ENCODE peak calls at places on chromosomes 3 and 15, in eight cellular contexts. J is sigmoid colon, O is kidney, Q is tibial nerve, B is heart right ventricle, D is astrocyte of the spinal cord, W is cardiac fibroblast, I is A549. G is an unnamed sample.

GRCh38 chr3:79255696-79256095 is 512.1 kb downstream of the ROBO1 start:
- DNase-seq in Q (no peak), D (no peak), W (no peak), I (no peak), B (no peak), O (no peak), J (no peak), G (no peak)

GRCh38 chr3:63441262-63441661 is 163.2 kb downstream of the SYNPR start:
- DNase-seq in D (no peak), W (no peak), J (no peak), I (no peak), Q (no peak), O (no peak), B (no peak), G (no peak)

GRCh38 chr15:39846108-39846507 is 63.5 kb upstream of the FSIP1 start:
- DNase-seq in J (no peak), W (no peak), Q (no peak), D (no peak), B (no peak), I (no peak), O (no peak), G (no peak)

GRCh38 chr3:112649478-112649735 is 8.5 kb upstream of the CCDC80 start:
- DNase-seq in I (no peak), J (no peak), O (no peak), W (peak), Q (no peak), B (no peak), D (peak), G (no peak)

GRCh38 chr3:39531681-39532080 is 64.2 kb downstream of the MOBP start:
- DNase-seq in I (peak), Q (no peak), D (peak), J (no peak), O (no peak), W (peak), B (no peak), G (peak)

GRCh38 chr3:52537726-52538421 is 1.5 kb downstream of the UQCC5 start:
- DNase-seq in W (no peak), D (no peak), Q (no peak), J (no peak), B (no peak), O (no peak), I (no peak), G (no peak)

GRCh38 chr15:26711445-26711844 is 61.4 kb downstream of the GABRB3 start:
- DNase-seq in Q (no peak), O (no peak), W (no peak), D (no peak), I (no peak), B (no peak), J (no peak), G (no peak)

GRCh38 chr15:70633394-70633793 is 130.0 kb downstream of the UACA start:
- DNase-seq in O (no peak), D (no peak), J (no peak), I (no peak), W (no peak), Q (no peak), B (peak), G (no peak)

GRCh38 chr15:81209635-81210034 is 13.0 kb downstream of the IL16 start:
- DNase-seq in W (no peak), Q (no peak), O (no peak), I (no peak), D (no peak), B (peak), J (no peak), G (no peak)

GRCh38 chr3:60839242-60839641 is 412.0 kb downstream of the FHIT start:
- DNase-seq in B (no peak), W (no peak), D (no peak), J (no peak), O (no peak), Q (no peak), I (no peak), G (peak)
- TF ChIP-seq CTCF in B (no peak), W (no peak), D (no peak), J (no peak), O (no peak), Q (no peak), I (no peak), G (peak)

DNA sequence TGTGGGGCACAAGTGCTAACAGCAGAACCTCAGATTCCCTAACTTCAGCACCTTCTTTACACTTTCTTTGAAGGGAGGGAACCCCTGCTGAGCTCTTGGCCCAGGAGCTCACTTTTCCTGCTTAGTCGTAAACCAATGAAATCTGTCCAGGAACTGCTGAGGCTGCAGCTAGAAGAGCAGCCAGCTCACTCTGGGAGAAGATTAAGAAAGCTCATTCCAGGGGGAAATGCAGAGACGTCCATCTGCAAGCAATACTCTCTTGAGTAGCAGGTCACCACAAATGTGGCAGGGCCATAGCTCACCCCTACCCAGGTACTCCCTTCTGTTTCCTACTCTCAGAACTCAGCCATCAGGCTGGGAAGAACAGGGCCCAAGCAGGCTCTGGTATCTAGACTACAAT is 103.3 kb downstream of the WDR76 start:
- DNase-seq in O (no peak), B (no peak), D (peak), Q (no peak), J (no peak), W (no peak), I (no peak), G (peak)
- H3K4me3 ChIP-seq in O (no peak), B (no peak), D (no peak), Q (no peak), J (no peak), W (no peak), I (no peak), G (no peak)

DNA sequence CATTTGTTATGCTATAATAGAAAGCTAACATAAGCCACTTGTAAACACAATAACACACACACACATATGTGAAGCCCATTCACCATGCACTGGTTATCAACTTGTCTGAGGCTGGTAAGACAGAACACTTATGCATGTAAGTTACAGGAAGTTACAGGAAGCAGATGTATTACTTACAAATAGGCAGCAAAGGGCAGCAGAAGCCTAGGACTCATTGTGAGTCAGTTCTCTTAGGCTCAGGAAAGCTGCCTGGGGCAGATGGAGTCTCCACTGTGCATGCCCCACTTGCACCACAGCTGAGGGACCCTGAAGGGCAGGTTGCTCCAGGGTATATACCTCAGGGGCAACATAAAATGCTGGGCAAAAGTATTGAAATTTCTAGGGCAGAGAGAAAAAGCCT is 748.8 kb upstream of the CCDC54 start:
- DNase-seq in J (no peak), W (peak), O (no peak), B (no peak), Q (no peak), I (no peak), D (peak), G (peak)
- TF ChIP-seq CTCF in J (no peak), W (no peak), O (no peak), B (no peak), Q (no peak), I (no peak), D (no peak), G (peak)

GRCh38 chr3:68931406-68932149 is 769 bp downstream of the TAFA4 start:
- DNase-seq in J (no peak), O (peak), I (no peak), D (no peak), W (peak), B (no peak), Q (no peak), G (no peak)
- H3K4me3 ChIP-seq in J (peak), O (peak), I (no peak), D (no peak), W (no peak), B (no peak), Q (no peak), G (no peak)

GRCh38 chr3:173398111-173398479 is 551 bp downstream of the NLGN1 start:
- DNase-seq in O (no peak), D (no peak), Q (no peak), I (no peak), B (no peak), W (peak), J (no peak), G (peak)

GRCh38 chr3:173399001-173399400 is 1.5 kb downstream of the NLGN1 start:
- DNase-seq in Q (no peak), O (no peak), I (no peak), B (no peak), J (no peak), W (no peak), D (peak), G (no peak)

GRCh38 chr3:173396191-173397041 is 1.1 kb upstream of the NLGN1 start:
- DNase-seq in Q (no peak), D (peak), I (no peak), O (no peak), B (no peak), J (no peak), W (peak), G (peak)

GRCh38 chr3:173395412-173396181 is 1.9 kb upstream of the NLGN1 start:
- DNase-seq in J (peak), O (peak), I (no peak), Q (peak), W (peak), B (peak), D (peak), G (peak)

GRCh38 chr3:173397161-173398110 is at the start of gene NLGN1:
- DNase-seq in Q (peak), W (peak), B (peak), J (peak), O (peak), D (peak), I (no peak), G (peak)
- TF ChIP-seq CTCF in Q (no peak), W (peak), B (no peak), J (no peak), O (no peak), D (peak), I (no peak), G (no peak)

G was measured in epithelial cell of esophagus.